ENCODE peak calls at places on chromosome 17, in four cellular contexts. V is ascending aorta, E is cardiac muscle cell, P is H1. G is an unnamed sample. For H3K36me3, the result is how much of the 10 kb centered on the place peaks cover.

GRCh38 chr17:39229274-39229913 is 3.6 kb upstream of the STAC2 start:
- DNase-seq in P (no peak), E (peak), V (no peak), G (no peak)

GRCh38 chr17:58710948-58711552 is 18.6 kb downstream of the RAD51C start:
- DNase-seq in E (peak), V (no peak), P (no peak), G (no peak)

GRCh38 chr17:75326587-75326955 is 37.3 kb upstream of the SLC25A19 start:
- DNase-seq in E (no peak), V (no peak), P (no peak), G (no peak)

GRCh38 chr17:66200685-66201092 is 8.8 kb upstream of the CEP112 start:
- DNase-seq in V (no peak), P (no peak), E (peak), G (no peak)

GRCh38 chr17:41772218-41772585 is 14.3 kb downstream of the JUP start:
- DNase-seq in V (no peak), E (no peak), P (no peak), G (no peak)

GRCh38 chr17:20059728-20060188 is 50.6 kb downstream of the SPECC1 start:
- DNase-seq in V (no peak), E (peak), P (no peak), G (no peak)

GRCh38 chr17:66578781-66579489 is 256.0 kb upstream of the CACNG5 start:
- DNase-seq in P (no peak), E (no peak), V (no peak), G (no peak)

GRCh38 chr17:19897901-19898300 is 30.2 kb upstream of the ULK2 start:
- DNase-seq in E (peak), P (no peak), V (no peak), G (no peak)

GRCh38 chr17:38579934-38580333 is 25.8 kb downstream of the SRCIN1 start:
- DNase-seq in V (no peak), P (no peak), E (peak), G (no peak)

DNA sequence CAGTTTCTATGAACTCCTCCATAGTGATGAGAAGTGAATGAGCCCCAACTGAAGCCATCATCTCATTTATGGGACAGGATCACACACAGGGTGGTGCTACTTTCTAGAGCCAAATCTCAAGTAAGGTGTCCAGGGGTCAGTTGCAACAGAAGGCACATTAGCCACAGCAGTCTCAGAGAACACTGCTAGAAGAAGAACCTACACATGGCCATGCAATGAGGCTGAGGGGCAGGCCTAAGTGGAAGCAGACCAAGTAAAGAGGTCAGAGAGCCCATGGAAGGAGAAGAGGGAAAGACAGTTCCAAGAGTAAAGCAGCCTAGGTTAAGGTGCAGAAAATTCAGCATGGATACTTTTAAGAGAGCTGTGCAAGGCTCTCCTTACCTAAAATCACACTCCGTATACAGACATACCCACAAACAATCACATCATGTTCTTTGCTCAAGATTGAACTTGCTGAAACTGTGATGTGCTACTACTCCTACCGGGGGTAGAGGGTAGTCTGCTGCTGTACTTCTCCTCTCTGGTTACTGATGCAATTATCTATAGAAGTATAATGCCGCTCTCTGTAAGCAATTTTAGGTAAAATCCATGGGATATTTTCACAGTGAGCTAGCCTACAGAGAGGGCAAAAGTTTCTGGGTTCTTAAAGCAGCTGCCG is 1.7 kb downstream of the ABCA8 start:
- DNase-seq in V (no peak), P (no peak), E (peak), G (no peak)
- H3K4me3 ChIP-seq in V (peak), P (no peak), E (no peak), G (peak)

GRCh38 chr17:7329360-7330098 is 394 bp upstream of the NEURL4 start:
- DNase-seq in V (peak), E (peak), P (peak), G (peak)
- TF ChIP-seq CTCF in V (no peak), E (no peak), P (no peak), G (no peak)

GRCh38 chr17:50696365-50696879 is 11.3 kb downstream of the ANKRD40 start:
- DNase-seq in P (no peak), E (no peak), V (no peak), G (no peak)
- H3K36me3 ChIP-seq in P (under half), E (half or more), V (half or more), G (half or more)

GRCh38 chr17:79627766-79628690 is 17.2 kb upstream of the RBFOX3 start:
- DNase-seq in P (no peak), V (no peak), E (no peak), G (peak)

GRCh38 chr17:79625706-79626105 is 14.9 kb upstream of the RBFOX3 start:
- DNase-seq in V (no peak), E (no peak), P (no peak), G (no peak)

GRCh38 chr17:79627184-79627765 is 16.4 kb upstream of the RBFOX3 start:
- DNase-seq in E (no peak), V (no peak), P (no peak), G (peak)

GRCh38 chr17:79624658-79625478 is 14.0 kb upstream of the RBFOX3 start:
- DNase-seq in V (no peak), P (no peak), E (no peak), G (peak)

DNA sequence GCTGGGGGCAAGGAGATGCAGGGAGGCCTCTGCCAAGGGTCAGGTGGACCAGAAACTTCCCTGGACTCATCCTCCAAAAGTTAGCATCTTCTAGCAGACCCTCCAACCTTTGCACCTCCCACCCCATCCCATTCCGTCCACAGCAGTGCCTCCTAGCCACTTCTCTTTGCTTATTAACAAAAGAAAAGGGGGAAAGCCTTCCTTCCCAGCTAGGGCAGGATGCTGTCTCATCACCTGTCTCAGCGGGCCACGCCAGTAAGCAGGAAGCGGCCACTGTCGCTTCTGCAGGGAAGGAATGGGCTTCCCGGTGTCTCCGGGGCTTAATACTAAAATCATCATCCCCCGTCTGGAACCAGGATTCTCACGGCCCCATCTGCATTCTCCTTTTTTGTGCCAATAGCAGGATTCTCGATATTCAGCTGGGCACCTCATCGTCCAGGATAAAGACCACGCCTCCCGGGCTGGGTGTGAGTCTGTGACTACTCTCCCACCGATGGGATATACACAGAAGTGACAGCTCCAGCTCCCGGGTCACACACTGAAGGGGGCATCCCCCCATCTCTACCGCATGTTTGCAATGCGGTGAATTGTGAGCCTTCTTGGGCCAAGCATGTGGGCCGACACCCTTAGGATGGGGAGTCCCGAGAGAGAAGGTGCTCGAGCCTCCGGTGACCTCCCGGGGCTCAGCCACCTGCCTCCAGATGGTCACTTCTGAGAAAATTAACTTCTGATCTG is 15.5 kb upstream of the RBFOX3 start:
- DNase-seq in E (no peak), P (no peak), V (no peak), G (peak)
- H3K4me3 ChIP-seq in E (no peak), P (no peak), V (no peak), G (no peak)

DNA sequence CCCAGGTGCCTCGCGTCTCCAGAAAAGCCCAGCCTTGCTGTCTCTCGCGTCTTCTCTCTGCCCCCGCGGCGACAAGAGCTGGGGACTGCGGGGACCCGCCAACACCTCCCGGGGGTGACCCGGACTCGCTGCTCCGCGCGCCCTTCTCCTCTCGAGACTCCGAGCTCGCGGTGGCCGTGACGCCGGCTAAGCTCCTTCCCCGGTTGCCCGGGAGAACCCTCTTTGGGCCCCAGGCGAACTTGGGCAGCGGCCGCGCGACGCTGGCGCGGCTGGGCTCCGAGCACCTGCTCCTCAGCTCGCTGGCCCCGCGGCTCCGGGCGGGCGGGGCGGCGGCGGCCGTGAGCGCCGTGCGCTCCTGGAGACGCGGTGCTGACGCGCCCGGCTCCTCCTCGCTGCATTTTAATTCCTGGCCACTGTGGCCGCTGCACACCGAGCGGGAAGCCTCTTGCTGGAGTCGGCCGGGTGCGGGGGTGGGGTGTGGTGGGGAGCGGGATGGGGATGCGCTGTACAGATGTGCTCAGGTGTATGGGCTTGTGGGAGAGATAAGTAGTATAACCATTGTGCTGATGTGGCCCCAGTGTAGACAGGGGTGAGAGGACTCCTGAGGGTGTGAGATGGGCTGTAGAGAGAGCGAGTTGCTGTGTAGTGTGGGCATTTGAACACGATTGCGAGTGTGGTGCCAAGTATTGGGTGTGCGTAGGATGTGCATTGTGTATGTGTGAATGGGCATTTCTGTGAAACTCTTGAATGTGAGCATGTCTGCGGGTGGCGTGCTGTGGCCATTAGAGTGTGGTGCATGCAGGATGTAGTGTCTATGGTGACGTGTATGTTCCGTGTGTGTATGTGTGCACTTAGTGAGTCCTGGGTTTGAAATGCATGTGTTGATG is at the start of gene ASIC2:
- DNase-seq in E (no peak), P (peak), V (no peak), G (no peak)
- TF ChIP-seq CTCF in E (no peak), P (peak), V (no peak), G (no peak)

G was measured in suprapubic skin.